ENCODE peak calls at places on chromosomes 5 and 9, in four cellular contexts. One of them, this sample, is unnamed.

GRCh38 chr9:98709968-98710965 is 1.5 kb upstream of the GABBR2 start:
- DNase-seq in uterus: no peak
- DNase-seq in psoas muscle: no peak
- DNase-seq in endothelial cell of umbilical vein: peak
- DNase-seq in this sample: peak

GRCh38 chr5:147882586-147883313 is 4.2 kb downstream of the SCGB3A2 start:
- DNase-seq in endothelial cell of umbilical vein: no peak
- DNase-seq in psoas muscle: no peak
- DNase-seq in uterus: no peak
- DNase-seq in this sample: no peak

GRCh38 chr9:101566904-101567724 is 27.7 kb downstream of the PPP3R2 start:
- DNase-seq in psoas muscle: no peak
- DNase-seq in endothelial cell of umbilical vein: peak
- DNase-seq in uterus: no peak
- DNase-seq in this sample: peak

GRCh38 chr5:161548472-161549094 is 2.1 kb upstream of the GABRB2 start:
- DNase-seq in endothelial cell of umbilical vein: no peak
- DNase-seq in psoas muscle: no peak
- DNase-seq in uterus: no peak
- DNase-seq in this sample: no peak

GRCh38 chr5:144368556-144368955 is 197.9 kb downstream of the KCTD16 start:
- DNase-seq in endothelial cell of umbilical vein: peak
- DNase-seq in uterus: no peak
- DNase-seq in psoas muscle: no peak
- DNase-seq in this sample: no peak

GRCh38 chr9:114278881-114279570 is 43.9 kb upstream of the ORM1 start:
- DNase-seq in uterus: peak
- DNase-seq in endothelial cell of umbilical vein: no peak
- DNase-seq in psoas muscle: no peak
- DNase-seq in this sample: peak

GRCh38 chr5:109191153-109191558 is 218.6 kb downstream of the PJA2 start:
- DNase-seq in uterus: no peak
- DNase-seq in psoas muscle: no peak
- DNase-seq in endothelial cell of umbilical vein: peak
- DNase-seq in this sample: peak

GRCh38 chr9:112404367-112404979 is 24.6 kb downstream of the HSDL2 start:
- DNase-seq in psoas muscle: no peak
- DNase-seq in uterus: no peak
- DNase-seq in endothelial cell of umbilical vein: no peak
- DNase-seq in this sample: no peak

GRCh38 chr5:3590253-3590966 is 5.2 kb upstream of the IRX1 start:
- DNase-seq in uterus: no peak
- DNase-seq in psoas muscle: no peak
- DNase-seq in endothelial cell of umbilical vein: no peak
- DNase-seq in this sample: no peak

GRCh38 chr5:79025054-79025465 is 40.0 kb upstream of the ARSB start:
- DNase-seq in uterus: peak
- DNase-seq in psoas muscle: peak
- DNase-seq in endothelial cell of umbilical vein: peak
- DNase-seq in this sample: peak

GRCh38 chr9:123356851-123357747 is 1.1 kb downstream of the CRB2 start:
- DNase-seq in psoas muscle: no peak
- DNase-seq in uterus: no peak
- DNase-seq in endothelial cell of umbilical vein: no peak
- DNase-seq in this sample: no peak

GRCh38 chr5:148981353-148981752 is 81.5 kb downstream of the SH3TC2 start:
- DNase-seq in uterus: no peak
- DNase-seq in psoas muscle: no peak
- DNase-seq in endothelial cell of umbilical vein: no peak
- DNase-seq in this sample: no peak

GRCh38 chr9:107190031-107190935 is 92.8 kb upstream of the RAD23B start:
- DNase-seq in psoas muscle: no peak
- DNase-seq in endothelial cell of umbilical vein: peak
- DNase-seq in uterus: no peak
- DNase-seq in this sample: peak

GRCh38 chr5:84303315-84303714 is 81.4 kb downstream of the EDIL3 start:
- DNase-seq in endothelial cell of umbilical vein: peak
- DNase-seq in psoas muscle: no peak
- DNase-seq in uterus: no peak
- DNase-seq in this sample: peak

GRCh38 chr9:88821033-88821748 is 170.1 kb upstream of the S1PR3 start:
- DNase-seq in psoas muscle: no peak
- DNase-seq in uterus: no peak
- DNase-seq in endothelial cell of umbilical vein: no peak
- DNase-seq in this sample: no peak

GRCh38 chr9:126491256-126491879 is 122.4 kb upstream of the LMX1B start:
- DNase-seq in endothelial cell of umbilical vein: peak
- DNase-seq in psoas muscle: peak
- DNase-seq in uterus: no peak
- DNase-seq in this sample: peak

GRCh38 chr9:132877447-132877817 is 652 bp downstream of the AK8 start:
- DNase-seq in uterus: no peak
- DNase-seq in psoas muscle: no peak
- DNase-seq in endothelial cell of umbilical vein: no peak
- DNase-seq in this sample: no peak

GRCh38 chr5:124651663-124652513 is 94.6 kb downstream of the ZNF608 start:
- DNase-seq in uterus: peak
- DNase-seq in psoas muscle: peak
- DNase-seq in endothelial cell of umbilical vein: peak
- DNase-seq in this sample: no peak

GRCh38 chr9:135336722-135337490 is 142.7 kb upstream of the PPP1R26 start:
- DNase-seq in endothelial cell of umbilical vein: no peak
- DNase-seq in psoas muscle: no peak
- DNase-seq in uterus: no peak
- DNase-seq in this sample: no peak

GRCh38 chr5:95664204-95664786 is 17.7 kb downstream of the RFESD start:
- DNase-seq in psoas muscle: no peak
- DNase-seq in uterus: no peak
- DNase-seq in endothelial cell of umbilical vein: peak
- DNase-seq in this sample: peak

GRCh38 chr9:89410709-89411111 is 87.2 kb downstream of the SEMA4D start:
- DNase-seq in uterus: no peak
- DNase-seq in endothelial cell of umbilical vein: no peak
- DNase-seq in psoas muscle: no peak
- DNase-seq in this sample: peak

GRCh38 chr5:154213592-154213991 is 23.1 kb downstream of the GALNT10 start:
- DNase-seq in psoas muscle: no peak
- DNase-seq in uterus: no peak
- DNase-seq in endothelial cell of umbilical vein: no peak
- DNase-seq in this sample: no peak

GRCh38 chr5:164504141-164504772 is 998.8 kb downstream of the MAT2B start:
- DNase-seq in endothelial cell of umbilical vein: peak
- DNase-seq in psoas muscle: no peak
- DNase-seq in uterus: no peak
- DNase-seq in this sample: peak

GRCh38 chr5:171721469-171721868 is 64.1 kb upstream of the SMIM23 start:
- DNase-seq in endothelial cell of umbilical vein: peak
- DNase-seq in uterus: no peak
- DNase-seq in psoas muscle: no peak
- DNase-seq in this sample: no peak

GRCh38 chr5:10756539-10756938 is 4.5 kb downstream of the DAP start:
- DNase-seq in uterus: no peak
- DNase-seq in endothelial cell of umbilical vein: no peak
- DNase-seq in psoas muscle: no peak
- DNase-seq in this sample: no peak

GRCh38 chr9:119873877-119874276 is 504.6 kb upstream of the BRINP1 start:
- DNase-seq in endothelial cell of umbilical vein: no peak
- DNase-seq in psoas muscle: no peak
- DNase-seq in uterus: no peak
- DNase-seq in this sample: no peak

GRCh38 chr9:132987021-132987620 is 8.6 kb downstream of the GFI1B start:
- DNase-seq in psoas muscle: no peak
- DNase-seq in uterus: no peak
- DNase-seq in endothelial cell of umbilical vein: no peak
- DNase-seq in this sample: no peak

GRCh38 chr5:75050415-75050814 is 1.9 kb downstream of the GCNT4 start:
- DNase-seq in psoas muscle: no peak
- DNase-seq in uterus: no peak
- DNase-seq in endothelial cell of umbilical vein: peak
- DNase-seq in this sample: no peak

GRCh38 chr5:139660105-139660915 is 12.2 kb downstream of the CXXC5 start:
- DNase-seq in uterus: no peak
- DNase-seq in endothelial cell of umbilical vein: peak
- DNase-seq in psoas muscle: peak
- DNase-seq in this sample: peak

GRCh38 chr5:154097031-154097430 is 58.3 kb downstream of the MFAP3 start:
- DNase-seq in endothelial cell of umbilical vein: no peak
- DNase-seq in uterus: no peak
- DNase-seq in psoas muscle: no peak
- DNase-seq in this sample: no peak

GRCh38 chr5:157230610-157231009 is 35.3 kb upstream of the CYFIP2 start:
- DNase-seq in psoas muscle: no peak
- DNase-seq in uterus: no peak
- DNase-seq in endothelial cell of umbilical vein: no peak
- DNase-seq in this sample: no peak

GRCh38 chr9:95015569-95015968 is 289.1 kb downstream of the AOPEP start:
- DNase-seq in psoas muscle: no peak
- DNase-seq in endothelial cell of umbilical vein: no peak
- DNase-seq in uterus: no peak
- DNase-seq in this sample: no peak

GRCh38 chr5:52073993-52074689 is 690.9 kb downstream of the ISL1 start:
- DNase-seq in endothelial cell of umbilical vein: no peak
- DNase-seq in uterus: no peak
- DNase-seq in psoas muscle: no peak
- DNase-seq in this sample: peak

GRCh38 chr5:74433255-74434123 is 207.0 kb downstream of the ENC1 start:
- DNase-seq in endothelial cell of umbilical vein: peak
- DNase-seq in uterus: no peak
- DNase-seq in psoas muscle: no peak
- DNase-seq in this sample: peak

GRCh38 chr9:88258012-88258411 is 119.7 kb upstream of the SPATA31C2 start:
- DNase-seq in psoas muscle: peak
- DNase-seq in uterus: peak
- DNase-seq in endothelial cell of umbilical vein: peak
- DNase-seq in this sample: peak

GRCh38 chr9:7139886-7140285 is 382.1 kb downstream of the KDM4C start:
- DNase-seq in endothelial cell of umbilical vein: no peak
- DNase-seq in psoas muscle: no peak
- DNase-seq in uterus: no peak
- DNase-seq in this sample: no peak

GRCh38 chr9:109286981-109287380 is 33.9 kb downstream of the EPB41L4B start:
- DNase-seq in endothelial cell of umbilical vein: no peak
- DNase-seq in uterus: no peak
- DNase-seq in psoas muscle: no peak
- DNase-seq in this sample: no peak

GRCh38 chr9:18499987-18500386 is 26.0 kb downstream of the ADAMTSL1 start:
- DNase-seq in endothelial cell of umbilical vein: no peak
- DNase-seq in uterus: no peak
- DNase-seq in psoas muscle: no peak
- DNase-seq in this sample: peak

GRCh38 chr5:151219789-151220188 is 4.1 kb downstream of the CCDC69 start:
- DNase-seq in psoas muscle: no peak
- DNase-seq in uterus: no peak
- DNase-seq in endothelial cell of umbilical vein: no peak
- DNase-seq in this sample: no peak